ENCODE peak calls at places on chromosomes 3 and 15, in seven cellular contexts. A, U, Z, X, C, B and M are unnamed samples.

GRCh38 chr3:42557849-42558248 is 23.9 kb downstream of the SEC22C start:
- DNase-seq in A (no peak), X (no peak), C (peak; percentile 30), Z (no peak), B (no peak), U (no peak), M (no peak)

GRCh38 chr3:108102420-108103039 is 11.7 kb upstream of the CD47 start:
- DNase-seq in C (peak; percentile 87), Z (no peak), U (no peak), A (no peak), X (no peak), B (no peak), M (no peak)

GRCh38 chr3:160450846-160451245 is 1.3 kb upstream of the TRIM59 start:
- DNase-seq in U (peak; percentile 82), C (no peak), A (no peak), B (no peak), X (peak; percentile 77), Z (peak; percentile 91), M (peak; percentile 73)

GRCh38 chr3:151219056-151219455 is 16.0 kb upstream of the GPR171 start:
- DNase-seq in Z (peak; percentile 36), B (no peak), C (no peak), U (no peak), X (peak; percentile 77), A (no peak), M (peak; percentile 76)

GRCh38 chr15:47812436-47813109 is 95.3 kb downstream of the SEMA6D start:
- DNase-seq in U (no peak), B (peak; percentile 20), X (peak; percentile 4), C (no peak), Z (peak; percentile 83), A (no peak), M (peak; percentile 90)

GRCh38 chr15:98085003-98085639 is 124.6 kb downstream of the ARRDC4 start:
- DNase-seq in A (peak; percentile 12), C (peak; percentile 64), U (peak; percentile 16), B (peak; percentile 36), X (peak; percentile 43), Z (peak; percentile 87), M (peak; percentile 61)

GRCh38 chr15:32856753-32857152 is 138.9 kb downstream of the GREM1 start:
- DNase-seq in B (no peak), U (no peak), A (no peak), C (no peak), Z (peak; percentile 83), X (no peak), M (peak; percentile 92)

GRCh38 chr15:41258706-41259471 is 27.8 kb downstream of the CHP1 start:
- DNase-seq in Z (peak; percentile 68), B (no peak), C (peak; percentile 79), X (no peak), A (no peak), U (no peak), M (peak; percentile 78)

GRCh38 chr3:124281453-124282316 is 289.8 kb upstream of the ROPN1 start:
- DNase-seq in U (no peak), B (no peak), C (peak; percentile 45), A (no peak), X (peak; percentile 7), Z (peak; percentile 71), M (peak; percentile 44)

GRCh38 chr3:60803156-60803555 is 448.1 kb downstream of the FHIT start:
- DNase-seq in U (no peak), Z (no peak), B (no peak), A (no peak), C (no peak), X (no peak), M (no peak)

GRCh38 chr3:79928687-79929408 is 161.1 kb upstream of the ROBO1 start:
- DNase-seq in B (no peak), U (no peak), X (no peak), Z (no peak), C (no peak), A (no peak), M (no peak)

GRCh38 chr15:34647569-34648334 is 64.3 kb upstream of the GOLGA8B start:
- DNase-seq in A (no peak), C (peak; percentile 46), Z (peak; percentile 42), X (no peak), U (no peak), B (no peak), M (no peak)

GRCh38 chr3:170497197-170497596 is 78.5 kb downstream of the CLDN11 start:
- DNase-seq in A (no peak), C (no peak), U (no peak), B (no peak), Z (no peak), X (no peak), M (no peak)

GRCh38 chr15:51288143-51289065 is 50.0 kb downstream of the CYP19A1 start:
- DNase-seq in Z (no peak), A (no peak), C (no peak), U (no peak), B (no peak), X (no peak), M (peak; percentile 59)

GRCh38 chr3:62882676-62883228 is 7.5 kb upstream of the CADPS start:
- DNase-seq in X (no peak), Z (no peak), A (no peak), C (no peak), U (no peak), B (no peak), M (peak; percentile 18)

GRCh38 chr15:29903785-29904464 is 81.7 kb upstream of the TJP1 start:
- DNase-seq in A (no peak), C (no peak), B (no peak), X (no peak), Z (no peak), U (no peak), M (no peak)

GRCh38 chr15:31268108-31268501 is 58.5 kb upstream of the KLF13 start:
- DNase-seq in C (no peak), Z (no peak), A (no peak), B (no peak), X (no peak), U (no peak), M (no peak)

GRCh38 chr15:95300958-95301357 is 1029.5 kb upstream of the NR2F2 start:
- DNase-seq in C (no peak), A (no peak), X (peak; percentile 25), U (no peak), Z (peak; percentile 65), B (no peak), M (peak; percentile 21)

GRCh38 chr3:63046152-63046551 is 170.9 kb upstream of the CADPS start:
- DNase-seq in A (no peak), U (no peak), Z (no peak), X (no peak), C (no peak), B (no peak), M (no peak)

GRCh38 chr15:29223640-29224039 is 46.0 kb downstream of the NSMCE3 start:
- DNase-seq in B (no peak), A (no peak), U (no peak), C (no peak), Z (no peak), X (no peak), M (no peak)

GRCh38 chr3:50516048-50516871 is 12.8 kb upstream of the CACNA2D2 start:
- DNase-seq in C (no peak), B (no peak), U (no peak), Z (peak; percentile 41), A (no peak), X (no peak), M (no peak)

GRCh38 chr3:114365909-114366308 is 72.1 kb downstream of the TIGIT start:
- DNase-seq in C (no peak), U (no peak), A (no peak), B (no peak), X (no peak), Z (peak; percentile 50), M (no peak)